ENCODE peak calls at places on chromosomes 13 and 19, in four cellular contexts. One of them, this sample, is unnamed.

GRCh38 chr13:28819046-28819747 is 942 bp upstream of the MTUS2 start:
- DNase-seq in A549: peak; percentile 10
- DNase-seq in GM12878: no peak
- DNase-seq in HepG2: no peak
- DNase-seq in this sample: no peak

GRCh38 chr13:43484432-43485225 is 302.1 kb downstream of the ENOX1 start:
- DNase-seq in A549: no peak
- DNase-seq in GM12878: no peak
- DNase-seq in HepG2: no peak
- DNase-seq in this sample: no peak

GRCh38 chr19:55255618-55256423 is 3.0 kb downstream of the PPP6R1 start:
- DNase-seq in A549: peak; percentile 85
- DNase-seq in GM12878: peak; percentile 39
- DNase-seq in HepG2: peak; percentile 47
- DNase-seq in this sample: no peak

GRCh38 chr13:46317120-46317519 is 69.9 kb downstream of the RUBCNL start:
- DNase-seq in A549: no peak
- DNase-seq in GM12878: no peak
- DNase-seq in HepG2: no peak
- DNase-seq in this sample: no peak

GRCh38 chr19:40381321-40381720 is 8.7 kb downstream of the HIPK4 start:
- DNase-seq in A549: peak; percentile 68
- DNase-seq in GM12878: no peak
- DNase-seq in HepG2: no peak
- DNase-seq in this sample: peak; percentile 33

GRCh38 chr19:13848811-13849241 is 28.1 kb upstream of the NANOS3 start:
- DNase-seq in A549: no peak
- DNase-seq in GM12878: no peak
- DNase-seq in HepG2: no peak
- DNase-seq in this sample: no peak

GRCh38 chr13:43132228-43132627 is 108.8 kb downstream of the DNAJC15 start:
- DNase-seq in A549: peak; percentile 19
- DNase-seq in GM12878: no peak
- DNase-seq in HepG2: peak; percentile 52
- DNase-seq in this sample: no peak

GRCh38 chr13:113876341-113877148 is 12.7 kb upstream of the GAS6 start:
- DNase-seq in A549: no peak
- DNase-seq in GM12878: no peak
- DNase-seq in HepG2: no peak
- DNase-seq in this sample: no peak

GRCh38 chr19:13833330-13834265 is 38.4 kb downstream of the ZSWIM4 start:
- DNase-seq in A549: peak; percentile 62
- DNase-seq in GM12878: no peak
- DNase-seq in HepG2: peak; percentile 84
- DNase-seq in this sample: peak; percentile 99

GRCh38 chr13:19052931-19053330 is 128.7 kb downstream of the TUBA3C start:
- DNase-seq in A549: no peak
- DNase-seq in GM12878: no peak
- DNase-seq in HepG2: no peak
- DNase-seq in this sample: no peak

GRCh38 chr19:663682-664117 is 686 bp upstream of the RNF126 start:
- DNase-seq in A549: no peak
- DNase-seq in GM12878: no peak
- DNase-seq in HepG2: no peak
- DNase-seq in this sample: no peak

GRCh38 chr13:49185264-49185663 is 34.9 kb upstream of the MLNR start:
- DNase-seq in A549: no peak
- DNase-seq in GM12878: peak; percentile 12
- DNase-seq in HepG2: no peak
- DNase-seq in this sample: no peak

GRCh38 chr13:72113070-72113469 is 246.1 kb upstream of the DACH1 start:
- DNase-seq in A549: no peak
- DNase-seq in GM12878: no peak
- DNase-seq in HepG2: no peak
- DNase-seq in this sample: no peak

GRCh38 chr13:113148407-113148806 is 10.0 kb upstream of the PROZ start:
- DNase-seq in A549: no peak
- DNase-seq in GM12878: no peak
- DNase-seq in HepG2: no peak
- DNase-seq in this sample: no peak

GRCh38 chr19:17455711-17456123 is 5.0 kb downstream of the NXNL1 start:
- DNase-seq in A549: no peak
- DNase-seq in GM12878: no peak
- DNase-seq in HepG2: no peak
- DNase-seq in this sample: peak; percentile 65

GRCh38 chr19:58354478-58355030 is 1.3 kb upstream of the A1BG start:
- DNase-seq in A549: no peak
- DNase-seq in GM12878: no peak
- DNase-seq in HepG2: no peak
- DNase-seq in this sample: no peak

GRCh38 chr13:109818136-109818535 is 31.8 kb upstream of the IRS2 start:
- DNase-seq in A549: no peak
- DNase-seq in GM12878: no peak
- DNase-seq in HepG2: no peak
- DNase-seq in this sample: no peak

GRCh38 chr19:34044011-34044410 is 128.3 kb upstream of the LSM14A start:
- DNase-seq in A549: no peak
- DNase-seq in GM12878: no peak
- DNase-seq in HepG2: no peak
- DNase-seq in this sample: no peak

GRCh38 chr19:34041922-34042521 is 130.3 kb upstream of the LSM14A start:
- DNase-seq in A549: peak; percentile 70
- DNase-seq in GM12878: no peak
- DNase-seq in HepG2: peak; percentile 36
- DNase-seq in this sample: peak; percentile 71
- TF ChIP-seq PBX3 in A549: no peak
- TF ChIP-seq PBX3 in GM12878: no peak
- TF ChIP-seq PBX3 in HepG2: no peak
- TF ChIP-seq PBX3 in this sample: no peak

DNA sequence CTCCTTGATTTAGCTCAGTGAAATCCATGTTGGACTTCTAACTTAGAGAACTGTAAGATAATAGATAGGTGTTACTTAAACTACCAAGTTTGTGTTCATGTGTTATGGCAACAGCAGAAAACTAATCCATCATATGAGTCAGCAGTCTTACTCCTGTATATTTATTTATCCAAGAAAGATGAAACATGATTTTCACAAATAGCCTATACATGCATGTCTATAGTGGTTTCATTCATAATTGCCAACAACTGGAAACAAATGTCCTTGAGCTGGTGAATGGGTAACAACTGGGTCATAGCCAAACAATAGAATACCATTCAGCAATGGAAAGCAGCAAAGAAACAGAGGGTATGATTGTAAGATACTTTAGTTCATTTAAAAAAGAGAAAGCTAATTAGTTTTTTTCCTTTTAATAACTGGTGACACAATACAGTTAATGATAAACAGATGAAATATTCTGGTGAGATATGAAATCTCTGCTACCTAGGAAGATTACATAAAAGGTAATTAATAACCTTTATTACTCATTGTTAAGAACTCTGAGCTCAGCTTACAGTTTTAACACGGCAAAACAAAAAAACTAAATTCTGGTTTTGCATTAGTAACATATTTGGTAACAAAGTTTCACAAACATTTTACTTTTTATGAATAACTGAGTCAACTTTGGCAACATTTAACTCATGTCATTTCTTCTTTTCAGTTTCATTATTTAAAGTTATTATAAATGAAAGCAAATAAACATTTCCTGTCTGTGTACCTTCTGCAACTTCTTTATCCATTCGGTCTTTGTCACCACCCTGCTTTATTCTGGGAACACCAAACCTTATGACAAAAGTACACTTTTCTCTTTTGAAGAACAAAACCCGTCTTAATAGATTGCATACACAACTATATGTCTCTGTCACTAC is 181.3 kb downstream of the LIG4 start:
- DNase-seq in A549: no peak
- DNase-seq in GM12878: no peak
- DNase-seq in HepG2: peak; percentile 18
- DNase-seq in this sample: no peak
- TF ChIP-seq RAD21 in A549: no peak
- TF ChIP-seq RAD21 in GM12878: no peak
- TF ChIP-seq RAD21 in HepG2: no peak
- TF ChIP-seq RAD21 in this sample: no peak

GRCh38 chr13:88926890-88927502 is 1255.8 kb downstream of the SLITRK5 start:
- DNase-seq in A549: no peak
- DNase-seq in GM12878: no peak
- DNase-seq in HepG2: no peak
- DNase-seq in this sample: no peak

GRCh38 chr13:88919970-88920628 is 1248.9 kb downstream of the SLITRK5 start:
- DNase-seq in A549: no peak
- DNase-seq in GM12878: peak; percentile 12
- DNase-seq in HepG2: no peak
- DNase-seq in this sample: no peak

GRCh38 chr13:88925954-88926353 is 1254.8 kb downstream of the SLITRK5 start:
- DNase-seq in A549: no peak
- DNase-seq in GM12878: no peak
- DNase-seq in HepG2: no peak
- DNase-seq in this sample: no peak
- H3K4me3 ChIP-seq in A549: no peak overlapping the region
- H3K4me3 ChIP-seq in GM12878: no peak overlapping the region
- H3K4me3 ChIP-seq in HepG2: no peak overlapping the region
- H3K4me3 ChIP-seq in this sample: no peak overlapping the region

GRCh38 chr19:6041071-6041470 is 63.1 kb upstream of the RANBP3 start:
- DNase-seq in A549: no peak
- DNase-seq in GM12878: no peak
- DNase-seq in HepG2: no peak
- DNase-seq in this sample: no peak
- TF ChIP-seq PBX3 in A549: no peak
- TF ChIP-seq PBX3 in GM12878: no peak
- TF ChIP-seq PBX3 in HepG2: no peak
- TF ChIP-seq PBX3 in this sample: no peak

GRCh38 chr13:90448466-90449037 is 898.9 kb upstream of the MIR17HG start:
- DNase-seq in A549: no peak
- DNase-seq in GM12878: no peak
- DNase-seq in HepG2: no peak
- DNase-seq in this sample: no peak
- TF ChIP-seq RAD21 in A549: no peak
- TF ChIP-seq RAD21 in GM12878: no peak
- TF ChIP-seq RAD21 in HepG2: no peak
- TF ChIP-seq RAD21 in this sample: no peak

GRCh38 chr19:35785087-35785627 is 9.8 kb downstream of the ARHGAP33 start:
- DNase-seq in A549: no peak
- DNase-seq in GM12878: no peak
- DNase-seq in HepG2: no peak
- DNase-seq in this sample: no peak
- H3K4me3 ChIP-seq in A549: no peak overlapping the region
- H3K4me3 ChIP-seq in GM12878: no peak overlapping the region
- H3K4me3 ChIP-seq in HepG2: no peak overlapping the region
- H3K4me3 ChIP-seq in this sample: no peak overlapping the region

DNA sequence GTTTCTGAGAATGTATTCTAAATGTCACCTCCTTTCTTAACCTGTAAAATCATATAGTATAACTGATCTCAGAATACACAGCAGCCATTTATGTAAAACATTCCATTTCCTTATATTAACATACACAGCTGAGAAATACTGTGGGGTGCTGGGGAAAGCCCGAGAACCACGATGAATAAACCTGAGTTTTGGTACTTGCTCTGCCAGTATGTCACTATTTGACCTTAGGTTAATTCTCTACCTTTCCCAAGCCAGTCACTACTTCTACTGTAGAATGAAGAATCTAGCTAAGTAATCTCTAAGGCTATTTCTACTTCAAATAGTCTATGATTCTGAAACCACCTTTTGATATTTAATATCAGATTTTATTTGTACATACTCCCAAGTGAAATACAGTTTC is 173.7 kb downstream of the TBC1D4 start:
- DNase-seq in A549: no peak
- DNase-seq in GM12878: no peak
- DNase-seq in HepG2: no peak
- DNase-seq in this sample: no peak
- TF ChIP-seq PBX3 in A549: no peak
- TF ChIP-seq PBX3 in GM12878: no peak
- TF ChIP-seq PBX3 in HepG2: no peak
- TF ChIP-seq PBX3 in this sample: no peak